ENCODE peak calls at places on chromosomes 1 and 21, in four cellular contexts. J is H1, V is HFF-Myc, P is right lobe of liver. R is an unnamed sample.

GRCh38 chr1:202964755-202965440 is 2.2 kb downstream of the CYB5R1 start:
- DNase-seq in P (no peak), J (no peak), V (no peak), R (no peak)

GRCh38 chr1:223642155-223642689 is 23.3 kb downstream of the CAPN8 start:
- DNase-seq in P (no peak), V (no peak), J (no peak), R (no peak)

GRCh38 chr1:31154000-31154631 is 85.6 kb downstream of the NKAIN1 start:
- DNase-seq in V (no peak), P (no peak), J (no peak), R (no peak)

GRCh38 chr21:15801352-15801863 is 71.6 kb downstream of the USP25 start:
- DNase-seq in J (no peak), P (no peak), V (no peak), R (no peak)

GRCh38 chr1:11339346-11340247 is 66.6 kb downstream of the UBIAD1 start:
- DNase-seq in V (no peak), P (no peak), J (no peak), R (no peak)

GRCh38 chr1:156101880-156102279 is 12.6 kb upstream of the LMNA start:
- DNase-seq in P (no peak), V (no peak), J (no peak), R (no peak)

GRCh38 chr1:170676628-170677027 is 12.7 kb downstream of the PRRX1 start:
- DNase-seq in J (no peak), V (no peak), P (no peak), R (no peak)

GRCh38 chr1:44072204-44072603 is 40.9 kb upstream of the SLC6A9 start:
- DNase-seq in P (no peak), V (peak), J (no peak), R (no peak)

GRCh38 chr1:209651148-209651547 is 1.1 kb downstream of the LAMB3 start:
- DNase-seq in P (no peak), J (no peak), V (peak), R (no peak)

GRCh38 chr1:12556368-12556930 is 61.6 kb downstream of the DHRS3 start:
- DNase-seq in V (no peak), J (no peak), P (peak), R (no peak)

GRCh38 chr1:8169364-8170058 is 143.4 kb upstream of the ERRFI1 start:
- DNase-seq in J (no peak), V (peak), P (peak), R (peak)

GRCh38 chr1:39167632-39168209 is 36.8 kb upstream of the MACF1 start:
- DNase-seq in V (no peak), P (peak), J (no peak), R (no peak)

GRCh38 chr1:58447047-58447446 is 99.5 kb downstream of the OMA1 start:
- DNase-seq in P (no peak), J (no peak), V (no peak), R (no peak)

GRCh38 chr1:15427280-15427666 is 11.0 kb upstream of the CTRC start:
- DNase-seq in V (no peak), J (no peak), P (no peak), R (no peak)

GRCh38 chr1:20693623-20694022 is 24.2 kb downstream of the KIF17 start:
- DNase-seq in P (no peak), J (no peak), V (no peak), R (no peak)

GRCh38 chr1:203129501-203130231 is 2.1 kb downstream of the ADORA1 start:
- DNase-seq in P (peak), J (peak), V (no peak), R (no peak)

GRCh38 chr1:239893127-239893731 is 198.5 kb upstream of the FMN2 start:
- DNase-seq in V (no peak), P (no peak), J (no peak), R (no peak)

GRCh38 chr1:225919906-225920305 is 4.1 kb downstream of the PYCR2 start:
- DNase-seq in J (no peak), V (peak), P (no peak), R (no peak)

GRCh38 chr1:226608699-226609505 is 60.3 kb downstream of the STUM start:
- DNase-seq in V (peak), P (peak), J (peak), R (no peak)

GRCh38 chr1:41664861-41665640 is 180.6 kb upstream of the EDN2 start:
- DNase-seq in J (no peak), V (peak), P (no peak), R (no peak)

GRCh38 chr1:238063454-238063853 is 172.7 kb upstream of the ZP4 start:
- DNase-seq in P (no peak), J (no peak), V (no peak), R (no peak)

GRCh38 chr1:19317126-19317910 is 5.2 kb downstream of the SLC66A1 start:
- DNase-seq in P (no peak), V (no peak), J (no peak), R (no peak)

GRCh38 chr1:14486401-14487110 is 111.9 kb upstream of the KAZN start:
- DNase-seq in P (no peak), V (no peak), J (no peak), R (no peak)

GRCh38 chr1:71792264-71792663 is 490.1 kb downstream of the NEGR1 start:
- DNase-seq in V (no peak), P (no peak), J (no peak), R (no peak)

GRCh38 chr1:6523566-6523965 is 30.7 kb downstream of the NOL9 start:
- DNase-seq in V (no peak), P (no peak), J (no peak), R (no peak)

GRCh38 chr1:234980657-234981396 is 147.8 kb downstream of the TOMM20 start:
- DNase-seq in J (no peak), V (peak), P (peak), R (peak)

GRCh38 chr1:17831619-17832018 is 76.5 kb downstream of the ACTL8 start:
- DNase-seq in P (no peak), V (peak), J (peak), R (no peak)

GRCh38 chr1:29708818-29709710 is 472.7 kb downstream of the PTPRU start:
- DNase-seq in P (no peak), V (peak), J (no peak), R (no peak)

GRCh38 chr1:30405631-30406212 is 317.7 kb downstream of the MATN1 start:
- DNase-seq in V (no peak), J (no peak), P (peak), R (no peak)

GRCh38 chr1:39691383-39692151 is at the start of gene HPCAL4:
- DNase-seq in J (peak), V (peak), P (peak), R (peak)

GRCh38 chr1:43874716-43875115 is 58.9 kb upstream of the ARTN start:
- DNase-seq in P (no peak), V (no peak), J (no peak), R (no peak)

GRCh38 chr1:44361478-44361877 is 6.4 kb upstream of the ERI3 start:
- DNase-seq in V (no peak), J (no peak), P (no peak), R (no peak)

GRCh38 chr1:33297911-33298622 is 22.8 kb downstream of the A3GALT2 start:
- DNase-seq in J (no peak), P (peak), V (no peak), R (no peak)

GRCh38 chr1:204340137-204340536 is 19.6 kb downstream of the PLEKHA6 start:
- DNase-seq in P (no peak), V (no peak), J (no peak), R (no peak)

GRCh38 chr1:181044449-181044966 is 10.7 kb downstream of the MR1 start:
- DNase-seq in V (no peak), J (no peak), P (peak), R (no peak)

GRCh38 chr21:46639489-46640386 is 4.3 kb downstream of the PRMT2 start:
- DNase-seq in J (no peak), V (no peak), P (no peak), R (no peak)

GRCh38 chr1:54287176-54287650 is 87.2 kb downstream of the MRPL37 start:
- DNase-seq in P (peak), J (peak), V (peak), R (peak)

GRCh38 chr1:104636581-104636980 is 886.9 kb downstream of the AMY1C start:
- DNase-seq in V (no peak), J (no peak), P (no peak), R (no peak)

DNA sequence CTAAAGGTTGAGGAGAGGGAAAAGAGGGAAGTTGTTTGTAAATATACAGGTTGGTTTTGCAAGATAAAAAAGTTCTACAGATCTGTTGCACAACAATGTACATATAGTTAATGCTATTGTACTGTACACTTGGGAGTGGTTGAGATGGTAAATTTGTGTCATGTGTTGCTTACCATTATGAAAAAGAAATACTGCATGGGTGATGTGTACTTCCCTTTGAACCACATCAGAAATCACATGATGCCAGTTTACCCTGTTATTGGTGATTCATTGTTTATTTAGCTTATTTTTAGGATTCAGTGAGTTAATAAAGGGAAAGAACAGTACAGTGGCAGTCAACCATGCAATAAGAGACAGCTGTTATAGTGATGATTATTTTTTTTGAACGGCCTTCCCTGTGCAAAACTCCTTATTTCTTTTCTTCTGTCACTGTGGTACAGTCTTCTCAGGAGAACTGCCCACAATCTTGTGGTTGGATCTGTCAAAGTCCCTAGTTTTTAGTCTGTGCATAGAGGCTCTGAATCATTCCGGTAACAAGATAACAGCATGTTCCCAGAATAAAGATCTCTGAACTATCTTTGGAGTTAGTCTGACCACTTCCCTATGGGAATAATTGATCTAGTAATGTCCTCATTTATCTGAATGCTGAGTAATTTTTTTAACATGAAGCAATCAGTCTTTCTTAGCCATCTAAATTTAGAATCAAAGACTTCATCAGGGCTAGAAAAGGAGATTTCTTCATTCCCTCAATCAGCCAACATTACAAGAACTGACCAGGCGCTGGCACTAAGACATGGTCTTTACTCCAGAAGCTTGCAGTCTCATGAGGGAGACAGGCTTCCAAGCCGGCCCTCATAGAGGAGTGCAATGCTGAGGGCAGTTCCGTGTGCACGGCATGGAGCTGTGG is 84.2 kb downstream of the SH3GLB1 start:
- DNase-seq in J (peak), P (no peak), V (no peak), R (no peak)
- H3K4me3 ChIP-seq in J (no peak), P (no peak), V (no peak), R (no peak)

GRCh38 chr1:91091812-91092211 is 70.0 kb upstream of the ZNF644 start:
- DNase-seq in P (no peak), V (no peak), J (no peak), R (no peak)
- H3K4me3 ChIP-seq in P (no peak), V (no peak), J (no peak), R (no peak)

GRCh38 chr1:160375788-160376524 is 9.1 kb downstream of the NHLH1 start:
- DNase-seq in J (no peak), P (peak), V (no peak), R (no peak)

GRCh38 chr1:160376525-160377131 is 9.8 kb downstream of the NHLH1 start:
- DNase-seq in J (no peak), P (peak), V (peak), R (peak)

GRCh38 chr1:160374701-160375443 is 8.0 kb downstream of the NHLH1 start:
- DNase-seq in J (no peak), P (peak), V (no peak), R (no peak)

GRCh38 chr1:160373696-160374095 is 6.8 kb downstream of the NHLH1 start:
- DNase-seq in P (peak), J (no peak), V (no peak), R (no peak)

DNA sequence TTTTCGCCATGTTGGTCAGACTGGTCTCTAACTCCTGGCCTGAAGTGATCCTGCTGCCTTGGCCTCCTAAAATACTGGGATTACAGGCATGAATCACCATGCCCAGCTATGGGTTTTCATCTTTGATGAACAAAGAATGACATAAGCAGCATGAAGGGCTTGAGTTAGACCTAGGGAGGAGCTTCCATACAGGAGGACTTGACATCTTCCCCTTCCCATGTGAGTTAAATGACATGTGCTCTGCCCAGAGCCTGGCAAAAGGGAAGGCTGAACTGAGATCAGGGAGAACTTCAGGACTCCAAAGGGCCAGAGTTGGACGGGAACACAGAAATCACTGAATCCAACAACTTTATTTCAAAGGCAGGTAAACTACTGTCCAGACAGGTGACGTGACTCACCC is 7.4 kb downstream of the NHLH1 start:
- DNase-seq in V (no peak), P (peak), J (no peak), R (no peak)
- H3K4me3 ChIP-seq in V (no peak), P (no peak), J (no peak), R (no peak)

DNA sequence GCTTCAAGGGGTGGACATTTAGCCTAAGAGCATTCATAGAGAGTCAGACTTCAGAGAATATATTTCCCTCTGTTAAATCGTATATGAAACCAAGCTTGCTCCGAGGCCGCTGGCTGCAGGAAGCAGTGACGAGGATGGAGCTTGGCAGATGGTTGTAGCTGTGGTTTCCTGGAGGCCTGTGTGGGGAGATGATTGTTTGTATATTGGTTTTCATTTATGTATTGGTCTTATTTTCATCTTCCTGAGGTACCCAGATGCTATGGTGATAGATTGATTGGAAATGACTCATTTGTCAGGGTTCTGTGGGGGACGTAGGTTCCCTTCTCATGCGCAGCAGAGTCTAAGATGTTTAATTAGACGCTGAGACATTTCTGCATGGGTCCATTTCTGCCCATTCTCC is 26.1 kb downstream of the MAN1C1 start:
- DNase-seq in J (peak), P (no peak), V (no peak), R (no peak)
- H3K4me3 ChIP-seq in J (no peak), P (no peak), V (no peak), R (no peak)

GRCh38 chr21:34884346-34884929 is 164.7 kb downstream of the RUNX1 start:
- DNase-seq in P (no peak), J (no peak), V (no peak), R (no peak)

GRCh38 chr21:34881894-34882371 is 167.2 kb downstream of the RUNX1 start:
- DNase-seq in J (no peak), V (no peak), P (no peak), R (no peak)

GRCh38 chr21:34885125-34885524 is 164.0 kb downstream of the RUNX1 start:
- DNase-seq in J (no peak), V (no peak), P (no peak), R (no peak)

GRCh38 chr21:34882719-34883131 is 166.4 kb downstream of the RUNX1 start:
- DNase-seq in V (no peak), P (no peak), J (no peak), R (no peak)

GRCh38 chr21:34883501-34884271 is 165.4 kb downstream of the RUNX1 start:
- DNase-seq in J (no peak), V (no peak), P (no peak), R (no peak)
- H3K4me3 ChIP-seq in J (no peak), V (peak), P (no peak), R (no peak)

GRCh38 chr21:37370152-37371040 is 3.8 kb downstream of the DYRK1A start:
- DNase-seq in J (no peak), V (peak), P (no peak), R (no peak)
- H3K4me3 ChIP-seq in J (no peak), V (peak), P (no peak), R (peak)